ENCODE peak calls at places on chromosomes 1 and 21, in ten cellular contexts. O, I, J, A, S, L, D, F, V and Y are unnamed samples.

GRCh38 chr1:173392895-173393654 is 84.1 kb upstream of the PRDX6 start:
- DNase-seq in V (no peak), J (no peak), L (no peak), D (no peak), O (peak; percentile 76), F (no peak), A (no peak), I (peak; percentile 90), S (no peak), Y (peak; percentile 15)

GRCh38 chr21:45511007-45511406 is 31.2 kb downstream of the SLC19A1 start:
- DNase-seq in F (peak; percentile 34), O (no peak), S (peak; percentile 4), J (no peak), I (no peak), L (no peak), D (no peak), V (peak; percentile 33), A (peak; percentile 21), Y (no peak)

GRCh38 chr1:82110366-82111254 is 309.9 kb downstream of the ADGRL2 start:
- DNase-seq in V (no peak), S (no peak), L (no peak), A (no peak), J (no peak), I (no peak), O (no peak), D (no peak), F (no peak), Y (no peak)

GRCh38 chr1:155591770-155592169 is 18.2 kb upstream of the MSTO1 start:
- DNase-seq in V (no peak), F (no peak), S (no peak), A (no peak), L (no peak), J (no peak), O (peak; percentile 33), I (peak; percentile 68), D (peak; percentile 38), Y (peak; percentile 27)

GRCh38 chr1:221458430-221459156 is 283.3 kb downstream of the DUSP10 start:
- DNase-seq in L (no peak), V (no peak), A (no peak), S (no peak), O (peak; percentile 43), D (no peak), I (peak; percentile 81), F (no peak), J (no peak), Y (no peak)

GRCh38 chr1:188872376-188872775 is 1605.3 kb downstream of the BRINP3 start:
- DNase-seq in D (no peak), A (no peak), L (no peak), J (no peak), F (no peak), V (no peak), I (peak; percentile 15), S (no peak), O (no peak), Y (no peak)

GRCh38 chr21:44347911-44348451 is 5.4 kb upstream of the TRPM2 start:
- DNase-seq in L (no peak), J (no peak), A (no peak), I (no peak), S (no peak), V (peak; percentile 68), O (no peak), F (peak; percentile 79), D (peak; percentile 60), Y (no peak)

GRCh38 chr1:110634455-110635281 is 28.5 kb upstream of the KCNA2 start:
- DNase-seq in V (peak; percentile 92), D (peak; percentile 23), S (peak; percentile 91), I (peak; percentile 76), A (no peak), F (peak; percentile 65), O (peak; percentile 87), J (peak; percentile 78), L (no peak), Y (no peak)

GRCh38 chr21:44988607-44989537 is 49.0 kb downstream of the SLX9 start:
- DNase-seq in A (no peak), L (no peak), O (no peak), D (no peak), I (no peak), F (peak; percentile 30), S (peak; percentile 1), V (peak; percentile 52), J (no peak), Y (no peak)

GRCh38 chr1:30912913-30913652 is 4.5 kb upstream of the SDC3 start:
- DNase-seq in D (no peak), F (peak; percentile 67), O (no peak), V (peak; percentile 87), J (peak; percentile 59), L (no peak), I (no peak), A (no peak), S (peak; percentile 54), Y (no peak)

GRCh38 chr21:20698585-20698984 is 299.6 kb upstream of the NCAM2 start:
- DNase-seq in S (no peak), A (no peak), J (no peak), V (no peak), F (no peak), L (no peak), O (no peak), D (no peak), I (no peak), Y (no peak)

GRCh38 chr1:152585586-152585985 is 5.3 kb upstream of the LCE3D start:
- DNase-seq in V (no peak), J (no peak), F (no peak), O (no peak), D (no peak), S (no peak), L (no peak), I (no peak), A (no peak), Y (no peak)

GRCh38 chr1:25006770-25007169 is 76.7 kb upstream of the RUNX3 start:
- DNase-seq in J (no peak), V (no peak), D (peak; percentile 12), S (no peak), I (peak; percentile 36), L (no peak), A (no peak), F (no peak), O (no peak), Y (no peak)

GRCh38 chr1:25536124-25536523 is 7.3 kb upstream of the LDLRAP1 start:
- DNase-seq in J (no peak), O (no peak), L (no peak), F (no peak), I (no peak), D (no peak), V (no peak), S (no peak), A (no peak), Y (no peak)

DNA sequence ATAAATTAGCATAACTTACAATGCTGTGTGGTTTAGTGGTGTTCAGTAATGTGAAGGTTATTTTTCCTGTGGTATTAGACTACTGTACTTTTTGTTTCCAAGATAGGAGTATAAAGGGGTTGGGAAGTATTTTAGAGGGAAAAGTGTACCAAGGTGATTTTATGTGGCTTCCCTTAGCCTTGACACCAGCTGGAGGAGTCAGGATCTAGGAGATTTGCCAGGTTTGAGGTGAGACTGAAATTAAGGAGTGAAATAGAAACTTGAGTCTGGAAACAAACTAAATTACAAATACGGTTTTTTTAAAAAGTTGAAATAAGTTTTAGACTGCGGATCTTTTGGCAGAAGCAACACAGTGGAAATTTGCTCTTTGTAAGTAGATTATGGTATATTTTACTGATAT is 32.3 kb downstream of the COG2 start:
- DNase-seq in V (no peak), I (no peak), S (no peak), D (no peak), O (no peak), J (no peak), L (no peak), F (no peak), A (no peak), Y (no peak)
- H3K36me3 ChIP-seq in V (peaks cover 14% of the 10 kb centered on the region), I (peaks cover 18% of the 10 kb centered on the region), S (peaks cover 95% of the 10 kb centered on the region), D (peaks cover 2% of the 10 kb centered on the region), O (peaks cover 16% of the 10 kb centered on the region), J (peaks cover 3% of the 10 kb centered on the region), L (peaks cover 51% of the 10 kb centered on the region), F (peaks cover 99% of the 10 kb centered on the region), A (peaks cover 1% of the 10 kb centered on the region), Y (no peaks in the 10 kb centered on the region)

DNA sequence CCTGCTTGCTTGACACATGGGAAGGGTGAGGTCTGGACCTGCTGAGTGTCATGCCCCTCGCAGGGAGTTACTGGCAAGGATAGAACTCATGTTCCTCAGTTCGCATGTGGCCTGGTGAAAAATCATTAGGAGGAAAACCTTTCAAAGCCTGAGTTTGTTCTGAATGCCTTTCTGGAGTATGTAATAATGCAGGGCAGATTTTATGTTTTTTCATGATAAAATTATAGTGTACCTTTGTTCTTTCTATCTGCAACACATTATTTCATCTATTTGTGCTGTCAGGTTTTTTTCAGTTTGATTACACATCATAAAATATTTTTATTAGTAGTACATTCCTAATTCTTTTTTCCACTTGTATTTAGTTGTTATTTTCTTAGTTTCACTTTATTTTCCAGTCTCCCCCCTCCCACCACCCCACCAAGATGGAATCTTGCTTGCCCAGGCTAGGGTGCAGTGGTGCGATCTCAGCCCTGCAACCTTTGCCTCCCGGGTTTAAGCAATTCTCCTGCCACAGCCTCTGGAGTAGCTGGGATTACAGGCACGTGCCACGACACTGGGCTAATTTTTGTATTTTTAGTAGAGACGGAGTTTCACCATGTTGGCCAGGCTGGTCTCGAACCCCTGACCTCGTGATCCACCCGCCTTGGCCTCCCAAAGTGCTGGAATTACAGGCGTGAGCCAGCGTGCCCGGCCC is 8.1 kb downstream of the DDI2 start:
- DNase-seq in D (no peak), J (no peak), F (no peak), S (no peak), L (no peak), A (no peak), O (no peak), V (no peak), I (no peak), Y (no peak)
- H3K4me3 ChIP-seq in D (no peak overlapping the region), J (no peak overlapping the region), F (no peak overlapping the region), S (no peak overlapping the region), L (no peak overlapping the region), A (no peak overlapping the region), O (no peak overlapping the region), V (no peak overlapping the region), I (no peak overlapping the region), Y (no peak overlapping the region)

DNA sequence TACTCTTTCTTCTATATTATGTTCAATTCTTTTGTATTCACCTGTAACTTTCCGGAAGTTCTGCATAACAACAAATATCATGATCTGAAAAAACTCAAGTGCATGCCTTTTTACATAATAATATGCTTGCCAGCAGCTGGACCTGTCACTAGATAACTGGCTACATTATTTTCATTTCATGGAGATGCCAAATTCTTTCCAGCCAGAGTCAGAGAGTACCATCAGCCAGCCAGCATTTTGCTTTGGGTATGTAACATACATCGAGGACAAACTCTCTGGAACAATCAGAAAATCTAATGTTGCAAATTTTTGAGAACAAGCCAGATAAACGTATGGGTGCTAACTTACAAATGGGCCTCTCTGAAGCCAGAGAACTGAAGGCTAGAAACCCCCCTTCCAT is 76.4 kb upstream of the BACE2 start:
- DNase-seq in I (no peak), J (no peak), O (no peak), A (no peak), L (no peak), F (no peak), S (no peak), V (no peak), D (no peak), Y (no peak)
- H3K36me3 ChIP-seq in I (no peaks in the 10 kb centered on the region), J (no peaks in the 10 kb centered on the region), O (no peaks in the 10 kb centered on the region), A (no peaks in the 10 kb centered on the region), L (no peaks in the 10 kb centered on the region), F (no peaks in the 10 kb centered on the region), S (no peaks in the 10 kb centered on the region), V (no peaks in the 10 kb centered on the region), D (no peaks in the 10 kb centered on the region), Y (no peaks in the 10 kb centered on the region)

DNA sequence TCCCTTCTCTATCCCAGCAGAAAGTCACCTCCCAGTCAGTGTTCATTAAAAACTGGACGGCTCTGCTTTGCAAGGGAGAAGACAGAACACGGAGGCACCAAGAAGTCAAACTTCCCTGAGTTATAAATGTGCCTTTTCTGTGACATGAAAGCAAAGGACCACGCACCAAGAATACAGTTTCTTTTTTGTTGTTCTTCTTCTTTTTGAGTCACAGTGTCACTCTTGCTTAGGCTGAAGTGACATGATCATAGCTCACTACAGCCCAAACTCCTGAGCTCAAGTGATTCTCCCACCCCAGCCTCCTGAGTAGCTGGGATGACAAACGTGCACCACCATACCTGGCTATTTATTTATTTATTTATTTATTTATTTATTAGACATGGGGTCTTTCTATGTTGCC is 22.7 kb downstream of the GLUL start:
- DNase-seq in I (no peak), V (no peak), O (no peak), A (no peak), D (no peak), J (no peak), F (no peak), L (no peak), S (no peak), Y (no peak)
- H3K4me3 ChIP-seq in I (no peak overlapping the region), V (no peak overlapping the region), O (no peak overlapping the region), A (no peak overlapping the region), D (no peak overlapping the region), J (no peak overlapping the region), F (no peak overlapping the region), L (no peak overlapping the region), S (no peak overlapping the region), Y (no peak overlapping the region)